ENCODE peak calls at places on chromosomes 12 and 14, in four cellular contexts. C is A549, Z is K562, I is HepG2. K is an unnamed sample.
A peak's percentile ranks its signal among the peaks of the same experiment; 100 is the strongest.

GRCh38 chr12:110005319-110005973 is 6.2 kb downstream of the ANKRD13A start:
- DNase-seq in C (no peak), I (no peak), Z (no peak), K (no peak)

GRCh38 chr14:92513204-92513965 is at the start of gene RIN3:
- DNase-seq in C (peak; percentile 46), Z (no peak), I (peak; percentile 38), K (peak; percentile 65)

GRCh38 chr12:52673216-52673615 is 7.0 kb downstream of the KRT1 start:
- DNase-seq in I (no peak), C (no peak), Z (no peak), K (no peak)

GRCh38 chr12:85029456-85029855 is 6.6 kb downstream of the TSPAN19 start:
- DNase-seq in I (peak; percentile 3), C (peak; percentile 16), Z (peak; percentile 1), K (peak; percentile 26)

GRCh38 chr14:39372656-39373055 is 59.6 kb downstream of the FBXO33 start:
- DNase-seq in Z (no peak), C (no peak), I (no peak), K (peak; percentile 67)

GRCh38 chr12:85809500-85809899 is 26.7 kb downstream of the RASSF9 start:
- DNase-seq in I (no peak), Z (no peak), C (no peak), K (no peak)

GRCh38 chr14:21102472-21103164 is 1.8 kb downstream of the TMEM253 start:
- DNase-seq in C (no peak), I (no peak), Z (peak; percentile 79), K (no peak)

GRCh38 chr12:32051511-32052299 is 54.9 kb upstream of the BICD1 start:
- DNase-seq in C (peak; percentile 62), Z (peak; percentile 77), I (no peak), K (peak; percentile 96)

GRCh38 chr14:34201909-34202622 is 251.2 kb upstream of the EGLN3 start:
- DNase-seq in I (no peak), Z (no peak), C (no peak), K (no peak)

GRCh38 chr14:39682000-39682399 is 249.8 kb upstream of the FBXO33 start:
- DNase-seq in C (no peak), I (no peak), Z (no peak), K (no peak)

GRCh38 chr12:6691473-6691872 is 2.3 kb upstream of the ZNF384 start:
- DNase-seq in Z (no peak), C (no peak), I (no peak), K (peak; percentile 74)

GRCh38 chr12:46664771-46665287 is 161.0 kb downstream of the SLC38A4 start:
- DNase-seq in I (peak; percentile 83), C (peak; percentile 66), Z (peak; percentile 45), K (peak; percentile 96)

GRCh38 chr12:80041071-80041470 is 58.3 kb upstream of the OTOGL start:
- DNase-seq in C (no peak), I (no peak), Z (no peak), K (no peak)

GRCh38 chr14:104291123-104292000 is 153.0 kb downstream of the KIF26A start:
- DNase-seq in I (no peak), C (no peak), Z (no peak), K (no peak)

GRCh38 chr12:117599849-117600248 is 238.4 kb upstream of the NOS1 start:
- DNase-seq in I (peak; percentile 46), Z (no peak), C (no peak), K (no peak)
- TF ChIP-seq MAZ in I (no peak), Z (no peak), C (no peak), K (no peak)

DNA sequence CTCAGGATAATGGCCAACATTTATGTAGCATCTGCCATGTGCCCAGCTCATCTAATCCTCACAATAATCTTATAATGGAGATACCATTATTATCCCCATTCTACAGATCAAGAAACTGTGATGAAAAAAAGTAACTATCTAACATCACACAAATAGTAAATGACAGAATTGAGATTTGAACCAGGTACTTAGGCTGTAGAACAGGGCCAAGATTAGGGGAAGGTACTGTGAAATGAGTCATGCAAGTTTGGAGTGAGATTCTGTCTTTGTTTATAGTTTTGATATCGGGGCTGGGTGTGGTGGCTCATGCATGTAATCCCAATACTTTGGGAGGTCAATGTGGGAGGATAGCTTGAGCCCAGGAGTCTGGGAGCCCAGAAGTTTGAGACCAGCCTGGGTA is 1.3 kb upstream of the GNPTAB start:
- DNase-seq in C (no peak), I (no peak), Z (peak; percentile 51), K (no peak)
- TF ChIP-seq MAZ in C (no peak), I (no peak), Z (no peak), K (no peak)

GRCh38 chr12:92469837-92470236 is 233.0 kb upstream of the PLEKHG7 start:
- DNase-seq in Z (no peak), C (no peak), I (peak; percentile 1), K (peak; percentile 46)

GRCh38 chr12:92468358-92469020 is 234.3 kb upstream of the PLEKHG7 start:
- DNase-seq in Z (peak; percentile 23), C (no peak), I (no peak), K (no peak)

GRCh38 chr12:92465786-92466185 is 237.0 kb upstream of the PLEKHG7 start:
- DNase-seq in I (no peak), C (no peak), Z (no peak), K (no peak)

GRCh38 chr12:92466391-92467305 is 236.1 kb upstream of the PLEKHG7 start:
- DNase-seq in Z (no peak), I (no peak), C (no peak), K (peak; percentile 62)

GRCh38 chr12:92467886-92468285 is 234.9 kb upstream of the PLEKHG7 start:
- DNase-seq in C (no peak), Z (peak; percentile 70), I (no peak), K (peak; percentile 46)
- TF ChIP-seq MAZ in C (no peak), Z (no peak), I (no peak), K (no peak)

GRCh38 chr14:69376439-69376838 is 21.7 kb downstream of the ERH start:
- DNase-seq in C (no peak), I (peak; percentile 40), Z (no peak), K (peak; percentile 77)
- TF ChIP-seq MAZ in C (no peak), I (no peak), Z (no peak), K (no peak)

DNA sequence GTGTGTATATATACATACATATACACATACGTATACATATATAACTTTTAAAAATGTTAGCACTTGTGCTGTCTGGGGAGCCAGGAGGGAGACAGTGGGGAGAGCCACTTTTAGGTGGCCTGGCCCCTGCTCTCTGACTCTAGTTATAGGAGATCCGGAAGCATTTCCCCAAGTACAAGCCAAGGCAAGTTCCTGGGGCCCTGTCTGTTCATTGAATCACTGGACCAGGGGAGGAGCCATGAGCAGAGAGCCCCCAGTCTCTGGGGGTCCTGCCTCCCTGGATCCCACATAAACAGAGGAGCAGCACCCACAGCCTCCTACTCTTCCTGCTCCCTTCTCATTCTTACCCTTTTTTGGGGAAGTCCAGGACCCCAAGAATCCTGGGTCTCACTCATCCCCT is 45.4 kb upstream of the TMED10 start:
- DNase-seq in Z (no peak), C (no peak), I (no peak), K (no peak)
- TF ChIP-seq MAZ in Z (no peak), C (no peak), I (no peak), K (no peak)

DNA sequence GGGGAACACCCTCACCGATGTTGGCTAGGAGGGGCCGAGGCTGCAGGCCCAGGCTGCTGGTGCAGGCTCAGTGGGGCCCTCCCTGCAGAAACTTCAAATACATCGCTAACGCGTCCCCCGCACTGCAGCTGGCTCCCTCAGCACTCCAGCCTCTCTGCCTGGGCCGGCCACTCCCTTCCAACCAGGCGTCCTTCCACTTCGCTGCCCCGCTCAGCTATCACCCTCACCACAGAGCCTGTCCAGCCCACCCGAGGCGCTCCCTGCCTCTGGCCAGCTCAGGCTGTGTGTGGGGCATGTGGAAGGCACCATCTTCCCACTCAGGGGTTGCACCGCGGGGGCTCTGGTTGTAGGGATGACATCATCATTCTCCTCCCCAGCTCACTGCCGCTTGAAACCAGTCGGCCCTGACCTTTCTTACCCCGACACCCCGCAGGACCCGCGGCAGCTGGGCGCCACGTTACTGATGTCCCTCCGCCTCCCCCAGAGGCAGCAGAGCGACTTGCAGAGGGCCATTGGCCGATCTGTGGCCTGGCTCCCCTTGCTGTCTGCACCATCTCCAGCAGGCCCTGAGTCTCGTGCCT is 199.9 kb upstream of the RTL1 start:
- DNase-seq in Z (peak; percentile 2), C (no peak), I (no peak), K (no peak)
- TF ChIP-seq MAZ in Z (no peak), C (no peak), I (no peak), K (no peak)

DNA sequence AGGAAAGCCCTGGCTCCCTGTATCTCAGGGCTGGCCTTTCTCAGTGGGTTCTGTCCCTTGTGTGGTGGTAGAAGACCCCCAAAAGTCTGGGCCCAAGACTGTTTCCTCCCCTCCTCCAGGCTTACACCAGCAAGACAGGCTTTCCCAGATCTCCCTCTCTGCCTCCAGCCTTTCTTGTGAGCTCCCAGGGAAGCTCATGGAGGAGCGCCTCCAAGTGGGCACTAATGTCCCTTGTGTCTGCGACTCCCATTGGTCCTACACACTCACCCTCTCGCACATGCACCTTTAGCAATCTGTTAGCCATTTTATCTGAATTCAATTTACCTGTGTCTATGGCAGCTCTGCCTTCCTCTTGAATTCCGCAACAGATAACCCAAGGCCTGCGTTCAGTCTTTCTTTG is 251.1 kb upstream of the CAND1 start:
- DNase-seq in I (no peak), C (no peak), Z (peak; percentile 18), K (no peak)
- TF ChIP-seq MAZ in I (no peak), C (no peak), Z (no peak), K (no peak)

GRCh38 chr12:49339464-49339861 is 2.5 kb upstream of the C1QL4 start:
- DNase-seq in I (no peak), Z (no peak), C (no peak), K (no peak)
- TF ChIP-seq MAZ in I (no peak), Z (no peak), C (no peak), K (no peak)

DNA sequence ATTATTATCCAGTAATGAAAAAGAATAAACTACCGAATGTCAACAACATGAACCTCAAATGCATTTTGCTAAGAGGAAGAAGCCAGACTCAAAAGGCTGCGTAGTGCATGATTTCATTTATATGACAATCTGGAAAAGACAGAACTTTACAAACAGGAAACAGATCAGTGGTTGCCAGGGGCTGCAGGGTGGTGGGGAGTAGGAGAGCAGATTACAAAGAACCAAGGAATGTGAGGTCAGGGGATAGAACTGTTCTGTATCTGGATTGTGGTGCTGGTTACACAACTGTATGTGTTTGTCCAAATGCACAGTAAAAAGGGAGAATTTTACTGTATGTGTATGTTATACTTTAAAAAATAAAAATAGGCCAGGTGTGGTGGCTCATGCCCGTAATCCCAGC is 89.7 kb upstream of the MYL2 start:
- DNase-seq in Z (no peak), C (no peak), I (no peak), K (no peak)
- TF ChIP-seq MAZ in Z (no peak), C (no peak), I (no peak), K (no peak)

GRCh38 chr14:94575730-94576585 is 5.3 kb upstream of the SERPINA5 start:
- DNase-seq in C (no peak), Z (no peak), I (no peak), K (peak; percentile 21)
- TF ChIP-seq MAZ in C (no peak), Z (no peak), I (no peak), K (no peak)

K was measured in IMR-90.